ENCODE peak calls at places on chromosomes 1 and 21, in four cellular contexts. Z, P, K and M are unnamed samples.

GRCh38 chr21:35204850-35205564 is 155.9 kb upstream of the RUNX1 start:
- DNase-seq in Z (peak), P (no peak), K (peak), M (no peak)

GRCh38 chr1:6302568-6302967 is 41.7 kb upstream of the GPR153 start:
- DNase-seq in Z (no peak), P (no peak), K (no peak), M (no peak)

GRCh38 chr1:33280091-33280661 is 23.9 kb downstream of the ZNF362 start:
- DNase-seq in Z (no peak), P (no peak), K (peak), M (no peak)

GRCh38 chr1:53652441-53653199 is 86.3 kb downstream of the GLIS1 start:
- DNase-seq in Z (peak), P (no peak), K (no peak), M (no peak)

GRCh38 chr1:110668523-110668922 is 6.2 kb downstream of the KCNA3 start:
- DNase-seq in Z (no peak), P (no peak), K (no peak), M (no peak)

GRCh38 chr1:211340622-211341487 is 14.2 kb downstream of the TRAF5 start:
- DNase-seq in Z (no peak), P (no peak), K (no peak), M (no peak)

GRCh38 chr21:32645261-32646182 is 33.3 kb upstream of the CFAP298 start:
- DNase-seq in Z (no peak), P (no peak), K (no peak), M (no peak)

GRCh38 chr1:88179943-88180342 is 504.1 kb upstream of the PKN2 start:
- DNase-seq in Z (no peak), P (no peak), K (no peak), M (no peak)

GRCh38 chr1:5992814-5993552 is 758 bp upstream of the NPHP4 start:
- DNase-seq in Z (no peak), P (no peak), K (no peak), M (no peak)

GRCh38 chr21:46038871-46039397 is 57.4 kb downstream of the COL6A1 start:
- DNase-seq in Z (peak), P (no peak), K (peak), M (no peak)

GRCh38 chr1:21874778-21875547 is 62.1 kb downstream of the HSPG2 start:
- DNase-seq in Z (no peak), P (no peak), K (no peak), M (no peak)

GRCh38 chr1:224503161-224504118 is 68.8 kb upstream of the WDR26 start:
- DNase-seq in Z (peak), P (peak), K (peak), M (peak)
- TF ChIP-seq CTCF in Z (no peak), P (peak), K (no peak), M (no peak)

GRCh38 chr1:154352581-154353459 is 27.5 kb downstream of the ATP8B2 start:
- DNase-seq in Z (peak), P (peak), K (peak), M (peak)
- TF ChIP-seq CTCF in Z (no peak), P (peak), K (no peak), M (no peak)

DNA sequence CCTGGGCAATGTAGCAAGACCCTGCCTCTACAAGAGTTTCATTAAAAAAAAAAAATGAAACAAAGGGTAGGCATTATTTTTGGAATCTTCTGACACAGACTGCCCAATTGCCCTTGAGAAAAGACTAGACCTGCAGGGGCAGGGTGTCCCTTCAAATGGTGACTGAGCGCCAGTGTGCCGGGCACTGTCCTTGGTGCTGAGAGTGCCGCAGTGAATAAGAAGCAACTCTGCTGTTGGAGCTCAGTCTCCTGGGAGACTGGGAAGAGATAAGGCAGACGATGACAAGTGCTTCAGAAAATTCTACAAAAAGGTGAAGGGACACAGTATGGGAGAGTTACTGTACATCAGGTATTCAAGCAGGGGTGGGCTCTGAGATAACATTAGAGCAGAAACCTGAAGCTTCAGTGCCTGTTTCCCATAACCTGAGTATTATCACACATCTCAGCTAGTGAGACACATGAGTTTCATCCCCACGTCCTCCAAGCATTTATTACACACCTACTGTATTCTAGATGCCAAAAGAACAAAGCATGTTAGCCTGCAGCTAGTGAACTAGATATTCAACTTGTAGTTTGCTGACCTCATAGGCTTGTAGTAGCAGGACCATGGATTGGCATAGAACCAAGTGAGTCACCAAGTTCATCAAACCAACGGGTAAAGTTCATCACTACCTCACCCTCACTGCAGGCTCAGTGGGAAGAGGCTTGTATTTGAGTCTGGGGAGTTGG is 18.4 kb upstream of the RPL11 start:
- DNase-seq in Z (peak), P (peak), K (no peak), M (no peak)
- TF ChIP-seq CTCF in Z (no peak), P (no peak), K (no peak), M (no peak)

GRCh38 chr1:63935148-63935547 is 161.3 kb downstream of the ROR1 start:
- DNase-seq in Z (no peak), P (no peak), K (no peak), M (no peak)
- TF ChIP-seq CTCF in Z (no peak), P (peak), K (no peak), M (no peak)

DNA sequence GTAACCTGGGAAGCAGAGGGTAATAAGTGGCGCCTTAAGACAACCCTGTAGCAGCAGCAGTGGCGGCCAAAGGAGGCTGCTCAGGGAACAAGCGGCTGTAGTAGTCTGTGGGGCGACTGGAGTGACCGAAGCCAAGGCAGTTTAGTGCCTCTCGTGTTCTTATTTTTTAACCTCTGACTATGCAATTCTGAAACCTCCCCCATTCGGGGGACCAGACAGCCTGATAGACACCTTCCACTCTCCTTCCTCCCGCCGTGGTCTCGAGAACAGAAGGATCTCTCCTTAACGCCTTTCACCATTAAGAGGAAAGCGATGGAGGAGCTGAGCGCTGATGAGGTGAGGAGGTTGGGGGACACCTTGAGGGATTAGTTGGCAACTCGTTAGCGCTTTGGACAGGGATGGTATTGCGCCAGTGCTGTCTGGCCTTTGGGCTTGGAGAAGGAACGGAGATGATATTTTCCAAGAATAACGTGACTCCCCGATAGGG is 644 bp downstream of the UBE4B start:
- DNase-seq in Z (peak), P (peak), K (no peak), M (no peak)
- TF ChIP-seq CTCF in Z (no peak), P (no peak), K (no peak), M (no peak)

GRCh38 chr1:180765156-180765555 is 133.3 kb downstream of the XPR1 start:
- DNase-seq in Z (peak), P (no peak), K (no peak), M (no peak)
- TF ChIP-seq CTCF in Z (no peak), P (no peak), K (no peak), M (no peak)

GRCh38 chr1:40862008-40862863 is at the start of gene CITED4:
- DNase-seq in Z (peak), P (peak), K (peak), M (peak)
- TF ChIP-seq CTCF in Z (peak), P (peak), K (no peak), M (no peak)

GRCh38 chr1:214503553-214503952 is 47.8 kb downstream of the PTPN14 start:
- DNase-seq in Z (peak), P (no peak), K (no peak), M (no peak)
- TF ChIP-seq CTCF in Z (no peak), P (no peak), K (no peak), M (no peak)

DNA sequence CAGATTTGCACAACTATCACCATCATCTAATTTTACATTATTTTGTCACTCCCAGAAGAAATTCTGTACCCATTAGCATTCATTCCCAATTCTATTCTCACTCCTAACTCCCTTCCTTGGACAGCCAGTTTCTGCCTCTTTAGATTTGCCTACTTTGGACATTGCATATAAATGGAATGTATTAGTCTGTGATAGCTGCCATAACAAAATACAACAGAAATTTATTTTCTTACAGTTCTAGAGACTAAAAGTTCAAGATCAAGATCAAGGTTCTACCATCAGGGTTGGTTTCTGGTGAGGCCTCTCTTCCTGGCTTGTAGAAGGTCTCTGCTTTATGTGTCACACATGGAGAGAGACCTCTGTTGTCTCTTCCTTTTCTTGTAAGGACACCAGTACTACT is 61.9 kb downstream of the ALG6 start:
- DNase-seq in Z (no peak), P (no peak), K (no peak), M (no peak)
- TF ChIP-seq CTCF in Z (no peak), P (no peak), K (no peak), M (no peak)